ENCODE peak calls at places on chromosomes 1 and 21, in five cellular contexts. B is prostate gland, J is mammary epithelial cell, H is kidney, D is endothelial cell of umbilical vein. F is an unnamed sample.

GRCh38 chr1:76191561-76191960 is 117.0 kb downstream of the ST6GALNAC3 start:
- DNase-seq in B (no peak), J (no peak), H (no peak), D (no peak), F (no peak)

GRCh38 chr1:230507671-230508407 is 81.7 kb upstream of the PGBD5 start:
- DNase-seq in B (no peak), J (peak), H (no peak), D (no peak), F (peak)

GRCh38 chr1:184827600-184828368 is 73.1 kb upstream of the EDEM3 start:
- DNase-seq in B (no peak), J (peak), H (no peak), D (no peak), F (peak)

GRCh38 chr1:59360170-59360569 is 63.3 kb downstream of the FGGY start:
- DNase-seq in B (no peak), J (peak), H (no peak), D (no peak), F (peak)

GRCh38 chr1:184753608-184754478 is 815 bp downstream of the EDEM3 start:
- DNase-seq in B (no peak), J (peak), H (peak), D (peak), F (peak)

GRCh38 chr1:53705446-53706096 is 33.4 kb downstream of the GLIS1 start:
- DNase-seq in B (no peak), J (no peak), H (no peak), D (no peak), F (no peak)

GRCh38 chr1:229092377-229093257 is 178.3 kb upstream of the RAB4A start:
- DNase-seq in B (no peak), J (no peak), H (no peak), D (no peak), F (no peak)

GRCh38 chr1:53799141-53799540 is 39.0 kb downstream of the NDC1 start:
- DNase-seq in B (no peak), J (no peak), H (no peak), D (peak), F (no peak)

GRCh38 chr21:46119565-46120271 is 21.8 kb downstream of the COL6A2 start:
- DNase-seq in B (no peak), J (no peak), H (peak), D (no peak), F (no peak)

GRCh38 chr1:205922314-205922713 is 20.9 kb downstream of the SLC26A9 start:
- DNase-seq in B (no peak), J (no peak), H (peak), D (no peak), F (no peak)

GRCh38 chr1:109769335-109770078 is 5.8 kb upstream of the EPS8L3 start:
- DNase-seq in B (no peak), J (peak), H (peak), D (no peak), F (peak)

GRCh38 chr1:228803421-228803820 is 68.1 kb downstream of the RHOU start:
- DNase-seq in B (no peak), J (no peak), H (no peak), D (no peak), F (no peak)

GRCh38 chr1:76035053-76035452 is 39.5 kb upstream of the ST6GALNAC3 start:
- DNase-seq in B (no peak), J (no peak), H (no peak), D (peak), F (no peak)

GRCh38 chr1:58282623-58283022 is 263.9 kb downstream of the OMA1 start:
- DNase-seq in B (no peak), J (no peak), H (no peak), D (no peak), F (no peak)

GRCh38 chr1:162616848-162617247 is 15.4 kb upstream of the DDR2 start:
- DNase-seq in B (no peak), J (no peak), H (no peak), D (no peak), F (no peak)

GRCh38 chr1:84012018-84012417 is 13.1 kb upstream of the TTLL7 start:
- DNase-seq in B (no peak), J (peak), H (no peak), D (no peak), F (peak)

GRCh38 chr1:26970810-26971209 is 10.5 kb upstream of the KDF1 start:
- DNase-seq in B (peak), J (no peak), H (no peak), D (no peak), F (no peak)

GRCh38 chr1:3012511-3013291 is 8.6 kb upstream of the ACTRT2 start:
- DNase-seq in B (peak), J (no peak), H (peak), D (no peak), F (peak)

GRCh38 chr1:68196676-68197075 is 35.6 kb downstream of the WLS start:
- DNase-seq in B (no peak), J (no peak), H (no peak), D (no peak), F (no peak)

GRCh38 chr1:9363061-9363471 is 70.4 kb downstream of the SPSB1 start:
- DNase-seq in B (no peak), J (no peak), H (no peak), D (no peak), F (no peak)

GRCh38 chr21:15138475-15138874 is 73.7 kb upstream of the NRIP1 start:
- DNase-seq in B (no peak), J (no peak), H (peak), D (no peak), F (no peak)

DNA sequence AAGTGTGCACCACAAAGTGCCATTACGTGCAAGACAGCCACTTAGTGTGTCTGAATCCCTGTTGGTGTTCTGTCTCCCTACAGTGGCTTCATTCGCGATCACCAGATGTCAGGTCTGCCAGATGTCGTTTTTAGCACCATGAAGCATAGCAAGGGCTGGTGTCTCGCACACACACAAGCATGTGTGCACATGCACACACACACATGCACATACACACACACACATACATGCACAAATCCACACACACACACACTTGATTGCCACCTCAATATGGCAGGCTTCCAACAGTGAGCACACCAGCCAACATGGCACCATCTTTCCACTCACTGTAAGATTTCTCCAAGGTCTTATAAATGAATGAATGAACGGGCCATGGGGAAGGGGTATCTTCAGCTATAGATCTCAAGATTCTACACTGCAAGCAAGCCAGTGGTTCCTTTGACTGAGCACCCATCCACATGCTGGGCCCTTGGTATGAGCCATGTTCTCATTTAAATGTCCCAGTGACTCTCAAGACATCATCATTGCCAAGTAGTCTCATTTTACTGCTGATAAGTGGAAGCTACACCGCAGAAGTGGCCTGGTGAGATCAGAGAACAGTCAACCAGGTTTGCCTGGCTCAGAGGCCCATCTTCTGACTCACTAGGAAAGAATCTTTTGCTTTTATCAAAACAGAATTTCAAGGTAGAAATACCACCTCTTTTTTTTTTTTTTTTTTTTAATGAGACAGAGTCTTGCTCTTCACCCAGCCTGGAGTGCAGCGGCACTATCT is 84.9 kb downstream of the SIM2 start:
- DNase-seq in B (no peak), J (peak), H (no peak), D (peak), F (peak)
- H3K27ac ChIP-seq in B (peak), J (no peak), H (no peak), D (no peak), F (peak)

GRCh38 chr1:248015801-248016200 is 2.3 kb downstream of the OR2L5 start:
- DNase-seq in B (no peak), J (no peak), H (no peak), D (no peak), F (no peak)
- TF ChIP-seq CTCF in B (no peak), J (no peak), H (no peak), D (no peak), F (no peak)

DNA sequence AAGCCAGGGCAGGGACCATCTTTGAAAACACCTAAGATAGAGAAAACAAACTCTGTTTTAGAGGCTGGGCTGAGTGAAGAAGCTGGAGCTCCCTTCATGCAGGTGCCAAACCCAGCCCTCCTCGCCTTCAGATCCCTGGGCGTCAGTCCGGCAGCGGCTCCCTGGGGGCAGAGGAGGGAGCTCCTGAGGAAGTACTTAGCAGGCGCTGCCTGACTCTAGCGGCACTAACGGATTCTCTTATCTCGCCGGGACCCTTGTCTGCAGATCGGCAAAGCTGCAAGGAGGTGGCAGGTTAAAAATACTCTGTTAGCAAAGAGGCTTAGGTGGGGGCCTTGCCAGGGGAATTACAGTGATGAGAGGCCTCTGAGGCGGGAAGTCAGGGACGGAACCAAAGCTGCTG is 79.6 kb downstream of the PLXNA2 start:
- DNase-seq in B (no peak), J (no peak), H (no peak), D (no peak), F (no peak)
- H3K27ac ChIP-seq in B (no peak), J (no peak), H (no peak), D (no peak), F (no peak)

GRCh38 chr21:31538821-31539220 is 120.7 kb upstream of the SOD1 start:
- DNase-seq in B (no peak), J (no peak), H (peak), D (no peak), F (no peak)

GRCh38 chr21:31536138-31536537 is 123.4 kb upstream of the SOD1 start:
- DNase-seq in B (no peak), J (no peak), H (peak), D (no peak), F (no peak)

GRCh38 chr21:31543191-31543590 is 116.3 kb upstream of the SOD1 start:
- DNase-seq in B (peak), J (peak), H (no peak), D (no peak), F (no peak)

DNA sequence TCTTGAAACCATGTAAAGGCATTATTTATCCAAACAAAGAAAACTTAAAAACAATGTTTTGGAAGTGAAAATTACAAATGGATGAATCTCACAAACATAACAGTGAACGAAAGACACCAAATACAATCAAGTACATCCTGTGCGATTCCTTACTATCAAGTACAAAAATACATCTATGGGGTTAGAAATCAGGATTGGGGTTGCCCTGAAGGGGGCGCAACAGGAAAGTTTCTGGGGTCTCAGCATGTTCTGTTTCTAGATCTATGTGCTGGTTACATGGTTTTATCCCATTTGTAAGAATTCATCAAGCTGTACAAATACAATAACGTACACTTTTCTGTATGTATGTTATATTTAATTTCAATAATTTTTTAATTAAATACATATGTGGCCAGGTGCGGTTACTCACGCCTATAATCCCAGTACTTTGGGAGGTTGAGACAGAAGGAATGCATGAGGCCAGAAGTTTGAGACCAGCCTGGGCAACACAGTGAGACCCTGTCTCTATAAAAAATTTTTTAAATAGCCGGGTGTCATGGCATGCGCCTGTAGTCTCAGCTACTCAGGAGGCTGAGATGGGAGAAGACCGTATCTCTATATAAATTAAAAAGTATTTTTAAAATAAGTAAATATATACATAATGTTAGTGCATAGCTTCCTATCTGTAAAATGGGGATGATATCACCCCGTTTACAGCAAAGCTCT is 121.5 kb upstream of the SOD1 start:
- DNase-seq in B (no peak), J (no peak), H (peak), D (no peak), F (no peak)
- TF ChIP-seq CTCF in B (no peak), J (no peak), H (no peak), D (no peak), F (no peak)

F was measured in RWPE1.